ENCODE peak calls at places on chromosomes 11 and 22, in seven cellular contexts. B is GM10248; Z is foreskin fibroblast; H is mucosa of gallbladder; S is stimulated activated CD8-positive, alpha-beta memory T cell treated with anti-CD3 and anti-CD28 coated beads, Interleukin-7, amount 100 ng/mL, for 48 hours; I is NCI-H2171; K is NCI-H510A treated with DMSO at 0.1 percent for 48 hours. G is an unnamed sample.

GRCh38 chr11:84437129-84438123 is 1151.3 kb upstream of the CCDC90B start:
- DNase-seq in K (peak; percentile 89), H (peak; percentile 15), Z (peak; percentile 0), S (no peak), B (peak; percentile 27), I (no peak), G (peak; percentile 15)

GRCh38 chr11:11332141-11332710 is 20.8 kb downstream of the CSNK2A3 start:
- DNase-seq in S (no peak), Z (no peak), K (no peak), I (no peak), B (no peak), H (no peak), G (no peak)

GRCh38 chr22:19959587-19960490 is 18.2 kb upstream of the TXNRD2 start:
- DNase-seq in K (no peak), Z (no peak), H (no peak), S (no peak), I (no peak), B (no peak), G (no peak)

GRCh38 chr11:45593992-45594391 is 71.4 kb downstream of the CHST1 start:
- DNase-seq in H (no peak), I (peak; percentile 50), S (no peak), B (no peak), Z (no peak), K (no peak), G (no peak)

GRCh38 chr11:66070604-66071325 is 693 bp downstream of the PACS1 start:
- DNase-seq in I (no peak), B (no peak), S (no peak), H (no peak), K (no peak), Z (peak; percentile 69), G (peak; percentile 50)

GRCh38 chr11:96187779-96188624 is 155.0 kb downstream of the MAML2 start:
- DNase-seq in K (no peak), I (no peak), H (no peak), S (no peak), Z (peak; percentile 94), B (no peak), G (no peak)

GRCh38 chr11:104653011-104653806 is 245.1 kb downstream of the CASP12 start:
- DNase-seq in I (no peak), B (no peak), K (no peak), S (no peak), Z (no peak), H (peak; percentile 10), G (no peak)

GRCh38 chr11:86469491-86470388 is 95.1 kb downstream of the CCDC81 start:
- DNase-seq in Z (no peak), B (no peak), S (no peak), H (no peak), I (no peak), K (no peak), G (no peak)

GRCh38 chr11:27933992-27934829 is 173.7 kb downstream of the KIF18A start:
- DNase-seq in Z (peak; percentile 85), I (no peak), B (no peak), H (no peak), S (no peak), K (no peak), G (no peak)

GRCh38 chr11:45754261-45754709 is 50.7 kb upstream of the SLC35C1 start:
- DNase-seq in Z (no peak), I (no peak), H (no peak), K (no peak), S (no peak), B (no peak), G (no peak)

GRCh38 chr22:45684169-45684568 is 12.5 kb downstream of the ATXN10 start:
- DNase-seq in B (no peak), K (no peak), Z (no peak), S (no peak), I (no peak), H (no peak), G (no peak)

GRCh38 chr11:93051181-93051580 is 81.7 kb downstream of the MTNR1B start:
- DNase-seq in I (no peak), Z (peak; percentile 63), B (no peak), S (no peak), K (no peak), H (no peak), G (no peak)

GRCh38 chr11:15629690-15630321 is 515.1 kb downstream of the INSC start:
- DNase-seq in S (no peak), H (peak; percentile 64), I (no peak), B (no peak), K (no peak), Z (no peak), G (peak; percentile 65)

GRCh38 chr11:109892321-109892794 is 200.8 kb upstream of the ZC3H12C start:
- DNase-seq in S (no peak), B (no peak), Z (no peak), H (no peak), I (no peak), K (no peak), G (no peak)

GRCh38 chr11:72395993-72396392 is 38.3 kb downstream of the CLPB start:
- DNase-seq in Z (no peak), S (no peak), K (no peak), I (no peak), H (peak; percentile 15), B (no peak), G (no peak)

GRCh38 chr22:30940655-30941362 is 27.8 kb downstream of the MORC2 start:
- DNase-seq in H (no peak), S (no peak), B (no peak), I (no peak), Z (no peak), K (no peak), G (no peak)

GRCh38 chr11:114102993-114103896 is 43.7 kb downstream of the ZBTB16 start:
- DNase-seq in S (no peak), H (no peak), I (no peak), Z (no peak), B (no peak), K (no peak), G (no peak)

GRCh38 chr11:56876621-56877312 is 111.9 kb upstream of the OR5AK2 start:
- DNase-seq in I (no peak), S (no peak), H (no peak), Z (peak; percentile 0), B (no peak), K (no peak), G (no peak)

GRCh38 chr11:118010738-118011461 is 24.7 kb downstream of the IL10RA start:
- DNase-seq in H (peak; percentile 55), B (peak; percentile 90), K (no peak), I (no peak), Z (no peak), S (no peak), G (peak; percentile 43)

GRCh38 chr22:31083377-31083768 is 2.3 kb downstream of the SMTN start:
- DNase-seq in S (no peak), Z (no peak), K (peak; percentile 54), B (no peak), I (no peak), H (peak; percentile 81), G (peak; percentile 82)

GRCh38 chr11:25943777-25944661 is 387.9 kb upstream of the ANO3 start:
- DNase-seq in Z (no peak), I (no peak), H (no peak), S (no peak), B (no peak), K (peak; percentile 38), G (peak; percentile 31)

GRCh38 chr11:5891216-5891800 is 1.7 kb upstream of the OR52E5 start:
- DNase-seq in Z (peak; percentile 4), B (no peak), S (no peak), H (no peak), I (no peak), K (peak; percentile 6), G (no peak)

GRCh38 chr22:27558658-27559371 is 242.7 kb downstream of the MN1 start:
- DNase-seq in Z (no peak), S (no peak), I (no peak), B (no peak), H (no peak), K (no peak), G (no peak)

GRCh38 chr22:19376971-19377370 is 54.6 kb downstream of the HIRA start:
- DNase-seq in H (no peak), K (no peak), I (no peak), Z (no peak), B (no peak), S (no peak), G (no peak)

GRCh38 chr11:24755260-24755839 is 258.5 kb downstream of the LUZP2 start:
- DNase-seq in K (no peak), Z (no peak), S (no peak), B (no peak), I (no peak), H (no peak), G (no peak)

GRCh38 chr11:5071815-5072214 is 2.4 kb downstream of the OR52E1 start:
- DNase-seq in H (no peak), K (no peak), I (no peak), S (no peak), Z (peak; percentile 1), B (no peak), G (no peak)

GRCh38 chr22:35539910-35540599 is 576 bp upstream of the RASD2 start:
- DNase-seq in H (peak; percentile 21), I (peak; percentile 50), S (peak; percentile 61), B (peak; percentile 89), Z (peak; percentile 70), K (no peak), G (peak; percentile 74)

GRCh38 chr11:128409476-128409875 is 177.9 kb downstream of the ETS1 start:
- DNase-seq in Z (peak; percentile 79), H (no peak), S (no peak), K (no peak), B (no peak), I (no peak), G (no peak)

GRCh38 chr11:69834811-69835800 is 15.9 kb upstream of the FGF3 start:
- DNase-seq in Z (no peak), S (no peak), I (no peak), H (no peak), B (peak; percentile 9), K (no peak), G (no peak)

GRCh38 chr11:59416613-59417012 is 9.6 kb downstream of the OR5A2 start:
- DNase-seq in K (no peak), S (no peak), Z (no peak), I (no peak), B (no peak), H (no peak), G (no peak)

G was measured in colonic mucosa.